ENCODE peak calls at places on chromosomes 11 and 22, in five cellular contexts. O, U, T, G and P are unnamed samples.

GRCh38 chr11:105070221-105070789 is 25.2 kb upstream of the CARD16 start:
- ATAC-seq in O (peak; percentile 62), U (peak; percentile 57), T (peak; percentile 20), G (no peak), P (peak; percentile 48)

GRCh38 chr11:19093976-19094375 is 23.0 kb upstream of the ZDHHC13 start:
- ATAC-seq in O (peak; percentile 75), U (no peak), T (no peak), G (no peak), P (no peak)

GRCh38 chr22:22738959-22739585 is 94.7 kb downstream of the GGTLC2 start:
- ATAC-seq in O (no peak), U (no peak), T (no peak), G (no peak), P (no peak)

GRCh38 chr11:119752324-119752723 is 23.3 kb upstream of the NECTIN1 start:
- ATAC-seq in O (no peak), U (no peak), T (no peak), G (no peak), P (no peak)

GRCh38 chr11:131612576-131612975 is 242.2 kb downstream of the NTM start:
- ATAC-seq in O (no peak), U (no peak), T (no peak), G (peak; percentile 96), P (no peak)

GRCh38 chr11:63599211-63600122 is 14.8 kb downstream of the PLAAT3 start:
- ATAC-seq in O (no peak), U (no peak), T (peak; percentile 26), G (no peak), P (no peak)

GRCh38 chr11:2673871-2674471 is 25.8 kb downstream of the KCNQ1OT1 start:
- ATAC-seq in O (no peak), U (no peak), T (no peak), G (no peak), P (no peak)

GRCh38 chr11:44597358-44598009 is 32.0 kb downstream of the CD82 start:
- ATAC-seq in O (no peak), U (peak; percentile 2), T (peak; percentile 27), G (no peak), P (peak; percentile 2)

GRCh38 chr11:111634981-111635705 is 32.9 kb downstream of the SIK2 start:
- ATAC-seq in O (no peak), U (no peak), T (no peak), G (peak; percentile 30), P (no peak)

GRCh38 chr22:36244522-36245391 is 5.4 kb upstream of the APOL2 start:
- ATAC-seq in O (no peak), U (no peak), T (no peak), G (peak; percentile 85), P (no peak)

GRCh38 chr22:29081499-29082236 is 8.8 kb downstream of the KREMEN1 start:
- ATAC-seq in O (no peak), U (no peak), T (no peak), G (peak; percentile 57), P (no peak)

GRCh38 chr11:78078218-78079167 is 1.2 kb downstream of the NDUFC2 start:
- ATAC-seq in O (no peak), U (no peak), T (peak; percentile 19), G (no peak), P (no peak)

GRCh38 chr22:37259540-37260029 is 15.5 kb upstream of the RAC2 start:
- ATAC-seq in O (peak; percentile 48), U (no peak), T (peak; percentile 30), G (no peak), P (no peak)

GRCh38 chr11:119689318-119689717 is 39.7 kb downstream of the NECTIN1 start:
- ATAC-seq in O (no peak), U (no peak), T (no peak), G (no peak), P (no peak)

GRCh38 chr11:94934362-94934761 is 39.0 kb downstream of the CWC15 start:
- ATAC-seq in O (no peak), U (no peak), T (peak; percentile 73), G (no peak), P (peak; percentile 48)